ENCODE peak calls at places on chromosome 17, in five cellular contexts. U is stomach, Z is neural progenitor cell, C is SJSA1, L is iPS DF 6.9. Y is an unnamed sample.
A peak's percentile ranks its signal among the peaks of the same experiment; 100 is the strongest.

GRCh38 chr17:4144411-4144747 is 1.4 kb downstream of the CYB5D2 start:
- DNase-seq in U (no peak), Z (no peak), C (no peak), L (no peak), Y (no peak)

GRCh38 chr17:48825446-48826381 is 5.1 kb upstream of the CALCOCO2 start:
- DNase-seq in U (no peak), Z (no peak), C (no peak), L (no peak), Y (no peak)

GRCh38 chr17:77098884-77099545 is 41.8 kb upstream of the SEC14L1 start:
- DNase-seq in U (peak; percentile 57), Z (no peak), C (no peak), L (no peak), Y (peak; percentile 23)

GRCh38 chr17:29292071-29292991 is 1.6 kb downstream of the NUFIP2 start:
- DNase-seq in U (peak; percentile 58), Z (peak; percentile 78), C (peak; percentile 53), L (no peak), Y (peak; percentile 77)

GRCh38 chr17:50542795-50543774 is 3.9 kb upstream of the SPATA20 start:
- DNase-seq in U (peak; percentile 94), Z (no peak), C (no peak), L (no peak), Y (no peak)

GRCh38 chr17:40915199-40915661 is 22.2 kb downstream of the KRT23 start:
- DNase-seq in U (no peak), Z (no peak), C (no peak), L (no peak), Y (no peak)

GRCh38 chr17:16398270-16399267 is 16.8 kb upstream of the TRPV2 start:
- DNase-seq in U (no peak), Z (no peak), C (no peak), L (no peak), Y (no peak)

GRCh38 chr17:75289832-75290337 is 652 bp upstream of the SLC25A19 start:
- DNase-seq in U (peak; percentile 67), Z (no peak), C (no peak), L (no peak), Y (no peak)

GRCh38 chr17:65978881-65979280 is 213.1 kb downstream of the CEP112 start:
- DNase-seq in U (no peak), Z (peak; percentile 20), C (no peak), L (no peak), Y (no peak)

GRCh38 chr17:28552201-28552999 is at the start of gene UNC119:
- DNase-seq in U (peak; percentile 85), Z (peak; percentile 95), C (peak; percentile 69), L (no peak), Y (no peak)

DNA sequence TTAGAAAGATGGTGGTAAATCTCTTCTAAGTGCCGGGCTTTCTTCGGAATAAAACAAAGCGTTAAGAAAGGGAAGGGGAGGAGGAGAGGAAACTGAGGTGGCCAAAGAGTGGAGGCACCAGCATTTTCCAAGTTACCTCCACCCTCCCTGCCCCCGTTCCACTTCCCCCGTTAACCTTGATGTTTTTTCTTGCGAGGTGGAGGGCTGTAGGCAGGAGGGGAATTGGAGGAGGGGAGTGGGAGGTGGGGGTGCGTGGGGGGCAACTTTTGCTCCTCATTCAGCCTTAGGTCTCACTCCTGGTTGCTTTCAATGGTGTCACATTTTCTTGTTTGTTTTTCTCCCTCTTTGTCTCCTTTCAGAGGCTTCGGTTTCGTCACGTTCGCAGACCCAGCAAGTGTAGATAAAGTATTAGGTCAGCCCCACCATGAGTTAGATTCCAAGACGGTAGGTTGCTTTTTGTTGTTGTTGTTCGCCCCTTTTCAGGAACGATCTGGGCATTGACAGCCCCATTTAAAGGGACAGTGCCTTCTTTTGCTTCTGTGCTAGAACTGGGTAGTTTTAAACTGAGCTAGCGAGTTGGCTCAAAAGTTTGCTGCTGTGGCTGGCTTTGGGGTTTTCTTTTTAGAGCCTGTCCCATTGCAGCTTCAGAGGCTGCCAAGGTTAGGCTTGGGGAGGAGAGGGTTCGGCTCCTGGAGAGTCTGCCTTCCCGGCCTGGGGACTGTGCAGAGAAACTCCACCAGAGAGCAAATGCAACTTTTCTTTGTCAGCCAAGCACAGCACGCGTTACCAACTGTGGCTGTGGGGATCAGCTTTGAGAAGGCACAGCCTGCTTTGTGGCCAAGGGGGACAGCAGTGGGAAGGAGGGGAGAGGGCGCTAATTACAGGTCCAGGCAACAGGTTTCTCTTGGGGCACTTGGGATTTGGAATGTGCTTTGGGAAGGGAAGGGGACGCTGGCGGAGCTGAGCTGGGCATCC is 1.9 kb downstream of the MSI2 start:
- DNase-seq in U (no peak), Z (peak; percentile 69), C (peak; percentile 34), L (no peak), Y (peak; percentile 27)
- H3K27ac ChIP-seq in U (peak overlapping the region; percentile 94), Z (peak overlapping the region; percentile 81), C (no peak overlapping the region), L (no peak overlapping the region), Y (peak overlapping the region; percentile 93)

GRCh38 chr17:32927724-32928526 is at the start of gene TMEM98:
- DNase-seq in U (peak; percentile 43), Z (peak; percentile 81), C (no peak), L (no peak), Y (peak; percentile 54)

GRCh38 chr17:32928527-32929287 is 754 bp downstream of the TMEM98 start:
- DNase-seq in U (no peak), Z (no peak), C (no peak), L (no peak), Y (no peak)

GRCh38 chr17:32926183-32926582 is 1.8 kb upstream of the TMEM98 start:
- DNase-seq in U (no peak), Z (no peak), C (no peak), L (no peak), Y (no peak)

GRCh38 chr17:32929288-32929574 is 1.3 kb downstream of the TMEM98 start:
- DNase-seq in U (no peak), Z (peak; percentile 72), C (peak; percentile 58), L (no peak), Y (no peak)

DNA sequence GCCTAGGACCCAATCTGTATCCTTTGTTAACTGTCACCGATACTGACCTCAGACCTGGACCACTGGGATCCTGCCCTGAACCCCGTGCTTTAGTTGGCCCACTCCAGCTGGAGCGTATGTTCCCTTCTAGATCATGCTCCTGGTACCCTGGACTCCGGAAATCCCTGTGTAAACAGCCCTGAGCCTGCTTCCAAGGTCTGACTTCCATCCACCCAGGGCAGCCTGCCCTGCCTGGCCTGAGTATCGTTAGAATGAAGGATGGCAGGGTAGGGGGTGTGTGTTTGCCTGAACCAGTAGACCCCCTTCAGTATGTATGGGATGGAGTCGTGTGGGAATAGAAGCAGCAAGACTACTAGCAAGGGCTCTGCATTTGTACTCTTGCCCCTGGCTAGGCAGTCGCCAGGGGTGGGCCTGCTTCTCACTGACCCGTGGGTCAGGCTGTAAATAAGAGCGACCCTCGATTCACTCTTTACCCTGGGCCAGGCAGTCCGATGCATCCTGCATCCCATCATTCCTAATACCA is 691 bp upstream of the TMEM98 start:
- DNase-seq in U (no peak), Z (no peak), C (no peak), L (no peak), Y (no peak)
- H3K27ac ChIP-seq in U (peak overlapping the region; percentile 88), Z (no peak overlapping the region), C (peak overlapping the region; percentile 56), L (no peak overlapping the region), Y (peak overlapping the region; percentile 89)

GRCh38 chr17:7355053-7355452 is at the start of gene TMEM95:
- DNase-seq in U (no peak), Z (no peak), C (no peak), L (no peak), Y (peak; percentile 22)
- H3K27ac ChIP-seq in U (peak within 1 kb of the TSS; percentile 54), Z (no peak within 1 kb of the TSS), C (no peak within 1 kb of the TSS), L (no peak within 1 kb of the TSS), Y (peak within 1 kb of the TSS; percentile 87)

DNA sequence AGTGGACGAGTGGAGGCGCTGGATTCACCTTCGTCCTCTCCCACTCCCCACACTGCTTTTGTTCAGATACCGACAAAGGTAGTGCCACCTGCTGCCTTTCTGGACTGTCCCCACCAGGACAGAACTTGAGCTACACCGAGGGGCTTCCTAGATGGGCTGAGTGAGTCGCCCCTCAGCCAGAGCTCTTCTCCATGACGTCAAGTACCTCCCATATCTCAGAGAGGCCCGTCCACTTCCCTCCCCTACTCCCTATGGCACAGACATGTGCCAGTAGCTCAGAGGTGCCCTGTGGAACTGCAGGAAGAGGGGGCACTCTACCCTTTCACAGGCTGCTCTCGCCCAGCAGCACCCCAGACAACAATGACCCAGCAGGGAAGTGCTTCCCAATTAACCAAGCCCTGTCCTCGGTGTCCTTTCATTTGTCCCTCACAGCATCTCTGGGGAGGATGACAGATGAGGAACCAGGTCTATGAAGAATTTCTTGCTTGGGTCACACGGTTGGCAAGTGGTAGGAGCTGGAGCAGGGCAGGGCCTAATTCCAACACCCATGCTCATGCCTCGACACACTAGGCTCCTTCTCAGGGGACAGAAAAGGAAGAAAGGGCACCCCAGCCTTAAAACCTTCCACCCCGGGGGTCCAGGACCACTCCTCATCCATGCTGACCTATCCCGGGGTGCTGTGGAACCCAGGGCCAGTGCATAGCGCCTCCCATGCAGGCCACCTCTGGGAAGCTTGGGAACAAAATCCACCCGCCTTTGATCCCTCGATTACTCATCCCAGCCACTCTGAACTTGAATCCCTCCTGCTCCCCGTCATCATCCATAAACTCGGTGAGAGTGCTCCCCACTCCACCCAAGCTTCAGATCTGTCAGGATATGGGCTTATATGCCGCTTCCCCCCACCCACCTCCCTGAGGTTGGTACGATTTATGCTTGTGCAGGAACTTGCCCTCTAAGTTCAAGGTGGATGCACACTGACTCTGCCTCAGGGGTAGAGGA is 51.7 kb downstream of the WNT3 start:
- DNase-seq in U (peak; percentile 18), Z (no peak), C (peak; percentile 30), L (no peak), Y (no peak)
- H3K27ac ChIP-seq in U (no peak overlapping the region), Z (no peak overlapping the region), C (no peak overlapping the region), L (no peak overlapping the region), Y (no peak overlapping the region)

GRCh38 chr17:6711681-6712057 is 1.5 kb downstream of the SLC13A5 start:
- DNase-seq in U (no peak), Z (no peak), C (no peak), L (no peak), Y (no peak)
- H3K27ac ChIP-seq in U (no peak overlapping the region), Z (no peak overlapping the region), C (no peak overlapping the region), L (no peak overlapping the region), Y (no peak overlapping the region)

GRCh38 chr17:15258113-15258512 is 7.0 kb downstream of the PMP22 start:
- DNase-seq in U (no peak), Z (no peak), C (no peak), L (no peak), Y (no peak)
- H3K27ac ChIP-seq in U (peak overlapping the region; percentile 93), Z (no peak overlapping the region), C (peak overlapping the region; percentile 82), L (no peak overlapping the region), Y (peak overlapping the region; percentile 81)

Y was measured in caudate nucleus.